ENCODE peak calls at places on chromosomes 2 and 18, in six cellular contexts. One of them, this sample, is unnamed.

GRCh38 chr2:64400733-64401500 is 53.0 kb upstream of the LGALSL start:
- DNase-seq in HCT116: no peak
- DNase-seq in heart left ventricle: no peak
- DNase-seq in Peyer's patch: no peak
- DNase-seq in uterus: no peak
- DNase-seq in ovary: no peak
- DNase-seq in this sample: no peak

GRCh38 chr2:71938659-71939587 is 208.7 kb downstream of the CYP26B1 start:
- DNase-seq in Peyer's patch: no peak
- DNase-seq in ovary: no peak
- DNase-seq in HCT116: no peak
- DNase-seq in heart left ventricle: no peak
- DNase-seq in uterus: no peak
- DNase-seq in this sample: no peak

GRCh38 chr2:120741514-120742448 is 6.1 kb downstream of the GLI2 start:
- DNase-seq in HCT116: no peak
- DNase-seq in ovary: peak
- DNase-seq in Peyer's patch: no peak
- DNase-seq in heart left ventricle: peak
- DNase-seq in uterus: no peak
- DNase-seq in this sample: peak

GRCh38 chr2:212539145-212539880 is 711 bp upstream of the ERBB4 start:
- DNase-seq in HCT116: no peak
- DNase-seq in heart left ventricle: peak
- DNase-seq in Peyer's patch: no peak
- DNase-seq in ovary: peak
- DNase-seq in uterus: no peak
- DNase-seq in this sample: peak

GRCh38 chr2:60873381-60873780 is 8.0 kb upstream of the REL start:
- DNase-seq in uterus: no peak
- DNase-seq in ovary: no peak
- DNase-seq in HCT116: no peak
- DNase-seq in Peyer's patch: no peak
- DNase-seq in heart left ventricle: no peak
- DNase-seq in this sample: no peak

GRCh38 chr2:139374307-139374850 is 594.2 kb upstream of the NXPH2 start:
- DNase-seq in HCT116: no peak
- DNase-seq in heart left ventricle: no peak
- DNase-seq in uterus: no peak
- DNase-seq in Peyer's patch: no peak
- DNase-seq in ovary: no peak
- DNase-seq in this sample: no peak

GRCh38 chr2:17680119-17680518 is 73.5 kb downstream of the SMC6 start:
- DNase-seq in heart left ventricle: no peak
- DNase-seq in uterus: no peak
- DNase-seq in ovary: no peak
- DNase-seq in HCT116: no peak
- DNase-seq in Peyer's patch: no peak
- DNase-seq in this sample: no peak

GRCh38 chr2:160911258-160911657 is 249.0 kb upstream of the TANK start:
- DNase-seq in Peyer's patch: no peak
- DNase-seq in HCT116: no peak
- DNase-seq in ovary: no peak
- DNase-seq in uterus: no peak
- DNase-seq in heart left ventricle: no peak
- DNase-seq in this sample: no peak

GRCh38 chr2:70751881-70752280 is 16.1 kb downstream of the ADD2 start:
- DNase-seq in heart left ventricle: no peak
- DNase-seq in Peyer's patch: no peak
- DNase-seq in ovary: no peak
- DNase-seq in HCT116: no peak
- DNase-seq in uterus: no peak
- DNase-seq in this sample: no peak

GRCh38 chr2:239803102-239803763 is 221.9 kb downstream of the NDUFA10 start:
- DNase-seq in HCT116: no peak
- DNase-seq in uterus: no peak
- DNase-seq in ovary: no peak
- DNase-seq in Peyer's patch: no peak
- DNase-seq in heart left ventricle: no peak
- DNase-seq in this sample: no peak

DNA sequence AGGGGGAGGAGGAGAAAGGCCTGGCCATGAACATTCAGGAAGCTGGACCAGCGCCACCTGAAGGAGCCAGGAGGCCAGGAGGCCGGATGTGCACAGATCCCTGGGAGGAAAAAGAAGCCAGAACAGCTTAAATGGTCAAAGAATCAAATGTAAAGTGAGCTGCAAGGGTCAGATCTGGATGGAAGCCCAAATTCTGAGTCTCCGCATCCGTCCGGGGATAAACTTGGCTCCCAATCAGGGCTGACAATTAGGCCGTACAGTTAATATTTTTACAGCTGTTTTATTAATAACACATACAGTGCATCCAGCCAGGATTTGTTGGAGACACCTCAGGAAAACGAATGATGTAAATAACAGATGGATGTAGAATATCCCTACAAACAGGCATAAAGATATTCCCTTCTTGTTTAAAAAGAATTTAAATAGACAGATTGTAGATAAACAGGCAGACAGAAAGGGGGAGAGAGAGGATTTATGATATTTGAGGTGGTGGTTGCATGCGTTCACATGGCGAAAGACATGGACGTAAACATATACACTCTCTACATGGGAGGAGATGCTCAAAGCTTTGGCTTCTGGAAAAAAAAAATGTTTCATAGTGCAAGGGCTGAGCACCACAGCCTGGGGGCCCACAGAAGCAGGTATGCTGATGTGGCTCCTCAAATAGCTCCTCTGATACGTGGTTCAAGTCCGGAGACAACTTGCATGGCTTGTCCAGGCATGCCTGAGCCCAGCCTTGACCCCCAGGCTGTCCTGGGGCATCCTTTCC is 495.3 kb upstream of the TCF4 start:
- DNase-seq in Peyer's patch: no peak
- DNase-seq in ovary: peak
- DNase-seq in HCT116: no peak
- DNase-seq in uterus: peak
- DNase-seq in heart left ventricle: peak
- DNase-seq in this sample: peak
- TF ChIP-seq CTCF in Peyer's patch: no peak
- TF ChIP-seq CTCF in ovary: no peak
- TF ChIP-seq CTCF in HCT116: no peak
- TF ChIP-seq CTCF in uterus: peak
- TF ChIP-seq CTCF in heart left ventricle: no peak
- TF ChIP-seq CTCF in this sample: no peak

DNA sequence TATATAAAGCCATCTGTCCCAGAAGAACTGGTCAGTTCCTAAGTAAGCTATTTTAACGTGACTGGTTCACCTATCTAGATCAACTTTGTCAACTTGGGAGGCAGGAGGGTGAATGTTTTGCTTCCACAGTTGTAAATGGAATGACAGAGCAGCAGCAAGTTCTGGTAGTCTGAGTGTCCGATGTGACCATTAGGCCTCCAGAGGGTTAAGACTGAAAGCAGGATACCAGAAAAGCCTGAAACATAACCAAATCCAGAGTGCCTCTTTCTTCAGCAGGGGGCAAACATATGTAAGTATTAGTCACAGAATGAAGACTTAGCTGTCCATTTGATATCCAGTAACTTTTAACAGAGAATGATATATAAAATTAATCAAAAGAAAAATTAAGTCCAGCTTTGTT is 9.2 kb downstream of the HOXD3 start:
- DNase-seq in heart left ventricle: no peak
- DNase-seq in HCT116: no peak
- DNase-seq in ovary: no peak
- DNase-seq in uterus: no peak
- DNase-seq in Peyer's patch: no peak
- DNase-seq in this sample: no peak
- TF ChIP-seq POLR2A in heart left ventricle: no peak
- TF ChIP-seq POLR2A in HCT116: no peak
- TF ChIP-seq POLR2A in ovary: no peak
- TF ChIP-seq POLR2A in uterus: no peak
- TF ChIP-seq POLR2A in Peyer's patch: no peak
- TF ChIP-seq POLR2A in this sample: no peak

DNA sequence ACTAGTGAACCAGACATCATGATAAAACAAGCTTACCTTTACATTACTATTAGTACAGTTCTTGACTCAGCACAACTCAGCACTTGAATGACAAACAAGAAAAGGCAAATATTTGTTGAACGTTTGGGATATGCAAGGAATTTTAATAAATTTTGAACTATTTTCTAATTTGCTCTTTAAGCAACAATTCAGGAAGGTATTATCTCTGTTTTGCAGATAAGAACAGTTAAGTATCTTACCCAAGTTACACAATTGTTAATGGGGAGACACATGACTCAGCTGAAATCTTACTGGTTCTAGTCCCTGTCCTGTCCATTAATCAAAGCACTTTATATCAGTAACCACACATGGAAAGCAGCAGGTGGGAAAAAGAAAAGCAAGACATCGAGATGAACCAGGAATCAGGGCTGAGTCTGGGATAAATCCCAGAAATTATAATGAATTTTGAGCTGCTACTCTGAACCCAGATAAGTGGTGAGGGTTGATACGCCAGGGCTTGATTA is 493.9 kb upstream of the PIK3C3 start:
- DNase-seq in heart left ventricle: no peak
- DNase-seq in Peyer's patch: no peak
- DNase-seq in HCT116: no peak
- DNase-seq in ovary: no peak
- DNase-seq in uterus: no peak
- DNase-seq in this sample: no peak
- TF ChIP-seq CTCF in heart left ventricle: no peak
- TF ChIP-seq CTCF in Peyer's patch: no peak
- TF ChIP-seq CTCF in HCT116: no peak
- TF ChIP-seq CTCF in ovary: no peak
- TF ChIP-seq CTCF in uterus: no peak
- TF ChIP-seq CTCF in this sample: no peak

GRCh38 chr2:208254118-208254870 is 577 bp downstream of the IDH1 start:
- DNase-seq in Peyer's patch: peak
- DNase-seq in heart left ventricle: peak
- DNase-seq in HCT116: peak
- DNase-seq in ovary: peak
- DNase-seq in uterus: peak
- DNase-seq in this sample: peak
- TF ChIP-seq POLR2A in Peyer's patch: no peak
- TF ChIP-seq POLR2A in heart left ventricle: no peak
- TF ChIP-seq POLR2A in HCT116: no peak
- TF ChIP-seq POLR2A in ovary: no peak
- TF ChIP-seq POLR2A in uterus: no peak
- TF ChIP-seq POLR2A in this sample: no peak

GRCh38 chr2:115162454-115163293 is 720.2 kb downstream of the DPP10 start:
- DNase-seq in HCT116: no peak
- DNase-seq in Peyer's patch: no peak
- DNase-seq in uterus: no peak
- DNase-seq in heart left ventricle: no peak
- DNase-seq in ovary: no peak
- DNase-seq in this sample: peak

GRCh38 chr2:115161531-115162453 is 719.4 kb downstream of the DPP10 start:
- DNase-seq in heart left ventricle: no peak
- DNase-seq in Peyer's patch: no peak
- DNase-seq in HCT116: no peak
- DNase-seq in ovary: no peak
- DNase-seq in uterus: no peak
- DNase-seq in this sample: peak

GRCh38 chr2:115168457-115168856 is 726.0 kb downstream of the DPP10 start:
- DNase-seq in uterus: no peak
- DNase-seq in ovary: no peak
- DNase-seq in HCT116: no peak
- DNase-seq in Peyer's patch: no peak
- DNase-seq in heart left ventricle: no peak
- DNase-seq in this sample: no peak

GRCh38 chr2:115163572-115163971 is 721.1 kb downstream of the DPP10 start:
- DNase-seq in heart left ventricle: no peak
- DNase-seq in ovary: no peak
- DNase-seq in Peyer's patch: no peak
- DNase-seq in HCT116: no peak
- DNase-seq in uterus: no peak
- DNase-seq in this sample: no peak

GRCh38 chr2:115165529-115166109 is 723.2 kb downstream of the DPP10 start:
- DNase-seq in HCT116: no peak
- DNase-seq in uterus: no peak
- DNase-seq in Peyer's patch: no peak
- DNase-seq in heart left ventricle: no peak
- DNase-seq in ovary: no peak
- DNase-seq in this sample: peak
- TF ChIP-seq CTCF in HCT116: peak
- TF ChIP-seq CTCF in uterus: no peak
- TF ChIP-seq CTCF in Peyer's patch: peak
- TF ChIP-seq CTCF in heart left ventricle: peak
- TF ChIP-seq CTCF in ovary: no peak
- TF ChIP-seq CTCF in this sample: peak

DNA sequence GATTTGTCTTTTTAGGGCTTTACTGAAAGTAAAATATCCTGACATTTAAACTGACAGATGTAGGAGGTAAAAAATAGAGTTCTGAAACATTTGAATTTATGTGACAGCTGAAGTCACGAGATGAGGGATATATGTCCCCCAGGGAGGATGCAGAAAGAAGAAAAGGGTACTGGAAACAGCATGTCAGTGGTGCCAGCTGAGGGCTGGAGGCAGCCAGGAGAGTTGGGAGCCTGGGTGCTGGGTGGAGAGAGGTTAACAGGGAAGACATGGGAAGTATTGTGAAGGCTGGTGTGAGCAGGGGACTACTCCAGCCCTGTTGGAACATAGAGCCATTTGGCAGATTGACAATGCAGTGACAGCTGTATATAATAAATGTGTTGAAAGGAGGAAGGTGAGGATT is 11.8 kb upstream of the MOCOS start:
- DNase-seq in HCT116: no peak
- DNase-seq in Peyer's patch: no peak
- DNase-seq in heart left ventricle: no peak
- DNase-seq in ovary: no peak
- DNase-seq in uterus: no peak
- DNase-seq in this sample: no peak
- TF ChIP-seq POLR2A in HCT116: no peak
- TF ChIP-seq POLR2A in Peyer's patch: no peak
- TF ChIP-seq POLR2A in heart left ventricle: no peak
- TF ChIP-seq POLR2A in ovary: no peak
- TF ChIP-seq POLR2A in uterus: no peak
- TF ChIP-seq POLR2A in this sample: no peak

GRCh38 chr2:116924509-116924908 is 890.0 kb upstream of the DDX18 start:
- DNase-seq in Peyer's patch: no peak
- DNase-seq in uterus: no peak
- DNase-seq in ovary: no peak
- DNase-seq in HCT116: no peak
- DNase-seq in heart left ventricle: no peak
- DNase-seq in this sample: no peak
- TF ChIP-seq CTCF in Peyer's patch: no peak
- TF ChIP-seq CTCF in uterus: no peak
- TF ChIP-seq CTCF in ovary: no peak
- TF ChIP-seq CTCF in HCT116: no peak
- TF ChIP-seq CTCF in heart left ventricle: no peak
- TF ChIP-seq CTCF in this sample: no peak

This sample was measured in body of pancreas.